ENCODE peak calls at places on chromosome 1, in ten cellular contexts. P, Y, T, G, Z, M, O, I, W and X are unnamed samples.

GRCh38 chr1:228095161-228095560 is 8.0 kb downstream of the C1orf35 start:
- DNase-seq in P (no peak), Y (no peak), T (no peak), G (no peak), Z (no peak), M (no peak), O (peak), I (no peak), W (no peak), X (no peak)

GRCh38 chr1:185157599-185158469 is 867 bp downstream of the SWT1 start:
- DNase-seq in P (no peak), Y (no peak), T (no peak), G (peak), Z (peak), M (peak), O (no peak), I (no peak), W (no peak), X (no peak)

GRCh38 chr1:99648107-99648506 is 2.2 kb downstream of the PALMD start:
- DNase-seq in P (no peak), Y (no peak), T (no peak), G (no peak), Z (no peak), M (peak), O (no peak), I (peak), W (no peak), X (peak)

GRCh38 chr1:222224576-222224975 is 323.3 kb downstream of the HHIPL2 start:
- DNase-seq in P (no peak), Y (no peak), T (no peak), G (no peak), Z (no peak), M (no peak), O (no peak), I (no peak), W (no peak), X (no peak)

GRCh38 chr1:228555074-228555989 is 68.2 kb downstream of the RNF187 start:
- DNase-seq in P (peak), Y (peak), T (no peak), G (no peak), Z (peak), M (no peak), O (no peak), I (peak), W (no peak), X (no peak)

GRCh38 chr1:231508497-231508896 is 20.0 kb upstream of the TSNAX start:
- DNase-seq in P (no peak), Y (no peak), T (no peak), G (no peak), Z (no peak), M (no peak), O (no peak), I (no peak), W (no peak), X (no peak)

GRCh38 chr1:185786524-185786923 is 52.3 kb downstream of the HMCN1 start:
- DNase-seq in P (no peak), Y (no peak), T (no peak), G (peak), Z (no peak), M (no peak), O (no peak), I (no peak), W (no peak), X (no peak)

GRCh38 chr1:211731456-211732275 is 56.2 kb upstream of the NEK2 start:
- DNase-seq in P (no peak), Y (no peak), T (no peak), G (no peak), Z (no peak), M (no peak), O (no peak), I (no peak), W (no peak), X (no peak)

GRCh38 chr1:19079541-19079940 is 123.1 kb upstream of the IFFO2 start:
- DNase-seq in P (no peak), Y (no peak), T (no peak), G (no peak), Z (no peak), M (no peak), O (no peak), I (no peak), W (no peak), X (no peak)

GRCh38 chr1:160403244-160403643 is 2.9 kb downstream of the VANGL2 start:
- DNase-seq in P (no peak), Y (no peak), T (no peak), G (no peak), Z (no peak), M (no peak), O (no peak), I (no peak), W (no peak), X (no peak)

GRCh38 chr1:3684031-3684430 is 31.7 kb downstream of the TP73 start:
- DNase-seq in P (no peak), Y (no peak), T (no peak), G (no peak), Z (peak), M (no peak), O (no peak), I (no peak), W (no peak), X (no peak)

GRCh38 chr1:156490401-156491032 is 10.1 kb downstream of the MEF2D start:
- DNase-seq in P (no peak), Y (peak), T (no peak), G (no peak), Z (no peak), M (peak), O (no peak), I (no peak), W (peak), X (no peak)

GRCh38 chr1:59350521-59350920 is 53.6 kb downstream of the FGGY start:
- DNase-seq in P (no peak), Y (no peak), T (no peak), G (no peak), Z (no peak), M (no peak), O (no peak), I (no peak), W (no peak), X (no peak)

GRCh38 chr1:196344462-196344861 is 263.8 kb downstream of the KCNT2 start:
- DNase-seq in P (no peak), Y (no peak), T (no peak), G (no peak), Z (no peak), M (no peak), O (no peak), I (no peak), W (no peak), X (no peak)

GRCh38 chr1:113147826-113148225 is 74.8 kb downstream of the LRIG2 start:
- DNase-seq in P (no peak), Y (no peak), T (no peak), G (no peak), Z (no peak), M (no peak), O (no peak), I (no peak), W (no peak), X (no peak)

GRCh38 chr1:15411593-15412487 is 2.2 kb downstream of the EFHD2 start:
- DNase-seq in P (no peak), Y (peak), T (peak), G (no peak), Z (peak), M (peak), O (no peak), I (no peak), W (no peak), X (peak)

GRCh38 chr1:52403566-52404115 is 582 bp downstream of the ORC1 start:
- DNase-seq in P (peak), Y (peak), T (peak), G (peak), Z (no peak), M (peak), O (no peak), I (peak), W (no peak), X (no peak)

GRCh38 chr1:22509815-22510214 is 53.5 kb upstream of the EPHA8 start:
- DNase-seq in P (no peak), Y (no peak), T (no peak), G (peak), Z (no peak), M (no peak), O (no peak), I (no peak), W (no peak), X (no peak)

GRCh38 chr1:37561794-37562132 is 5.0 kb downstream of the DNALI1 start:
- DNase-seq in P (peak), Y (peak), T (no peak), G (no peak), Z (no peak), M (no peak), O (no peak), I (peak), W (peak), X (no peak)

GRCh38 chr1:6029351-6029750 is 16.3 kb upstream of the KCNAB2 start:
- DNase-seq in P (no peak), Y (no peak), T (no peak), G (no peak), Z (no peak), M (no peak), O (no peak), I (no peak), W (no peak), X (no peak)

GRCh38 chr1:159030865-159031472 is 21.3 kb downstream of the IFI16 start:
- DNase-seq in P (no peak), Y (no peak), T (no peak), G (no peak), Z (no peak), M (no peak), O (no peak), I (no peak), W (no peak), X (no peak)

GRCh38 chr1:154497026-154497806 is 4.8 kb upstream of the TDRD10 start:
- DNase-seq in P (no peak), Y (peak), T (no peak), G (no peak), Z (no peak), M (peak), O (no peak), I (no peak), W (no peak), X (no peak)

GRCh38 chr1:30809514-30810263 is 52.1 kb upstream of the LAPTM5 start:
- DNase-seq in P (no peak), Y (no peak), T (no peak), G (peak), Z (no peak), M (peak), O (no peak), I (no peak), W (no peak), X (no peak)

GRCh38 chr1:99685516-99686180 is 39.7 kb downstream of the PALMD start:
- DNase-seq in P (peak), Y (peak), T (no peak), G (peak), Z (peak), M (peak), O (peak), I (peak), W (peak), X (peak)

GRCh38 chr1:81590171-81590570 is 210.6 kb upstream of the ADGRL2 start:
- DNase-seq in P (no peak), Y (no peak), T (no peak), G (no peak), Z (no peak), M (no peak), O (no peak), I (no peak), W (no peak), X (no peak)

GRCh38 chr1:63189677-63190076 is 132.7 kb upstream of the FOXD3 start:
- DNase-seq in P (no peak), Y (no peak), T (no peak), G (no peak), Z (no peak), M (no peak), O (no peak), I (peak), W (no peak), X (no peak)

GRCh38 chr1:60488857-60489256 is 415.3 kb upstream of the C1orf87 start:
- DNase-seq in P (no peak), Y (no peak), T (no peak), G (no peak), Z (no peak), M (peak), O (no peak), I (no peak), W (no peak), X (no peak)

GRCh38 chr1:154241703-154242352 is 21.1 kb downstream of the UBAP2L start:
- DNase-seq in P (no peak), Y (no peak), T (no peak), G (no peak), Z (no peak), M (no peak), O (no peak), I (no peak), W (no peak), X (no peak)

GRCh38 chr1:194196562-194196961 is 1010.1 kb upstream of the B3GALT2 start:
- DNase-seq in P (no peak), Y (no peak), T (no peak), G (no peak), Z (no peak), M (no peak), O (no peak), I (no peak), W (no peak), X (no peak)

GRCh38 chr1:28855469-28855944 is 43.5 kb downstream of the OPRD1 start:
- DNase-seq in P (no peak), Y (no peak), T (no peak), G (no peak), Z (no peak), M (no peak), O (no peak), I (no peak), W (no peak), X (no peak)

GRCh38 chr1:66283583-66284041 is 250.3 kb upstream of the SGIP1 start:
- DNase-seq in P (no peak), Y (no peak), T (no peak), G (peak), Z (no peak), M (no peak), O (no peak), I (no peak), W (no peak), X (no peak)

GRCh38 chr1:50425376-50426107 is 2.3 kb upstream of the DMRTA2 start:
- DNase-seq in P (no peak), Y (no peak), T (no peak), G (no peak), Z (no peak), M (no peak), O (no peak), I (no peak), W (no peak), X (no peak)

GRCh38 chr1:29438991-29439390 is 202.7 kb downstream of the PTPRU start:
- DNase-seq in P (no peak), Y (no peak), T (no peak), G (no peak), Z (no peak), M (no peak), O (no peak), I (no peak), W (no peak), X (no peak)

GRCh38 chr1:155085504-155086181 is 7.0 kb downstream of the EFNA3 start:
- DNase-seq in P (peak), Y (peak), T (peak), G (no peak), Z (peak), M (peak), O (peak), I (no peak), W (peak), X (peak)

GRCh38 chr1:200038987-200039848 is 11.7 kb downstream of the NR5A2 start:
- DNase-seq in P (peak), Y (peak), T (peak), G (no peak), Z (peak), M (no peak), O (no peak), I (no peak), W (no peak), X (no peak)

GRCh38 chr1:33633019-33633801 is 160.8 kb downstream of the ZSCAN20 start:
- DNase-seq in P (peak), Y (peak), T (peak), G (peak), Z (peak), M (peak), O (peak), I (peak), W (peak), X (peak)

GRCh38 chr1:25703671-25704637 is 87.4 kb downstream of the MAN1C1 start:
- DNase-seq in P (no peak), Y (peak), T (no peak), G (no peak), Z (no peak), M (no peak), O (peak), I (peak), W (no peak), X (no peak)

DNA sequence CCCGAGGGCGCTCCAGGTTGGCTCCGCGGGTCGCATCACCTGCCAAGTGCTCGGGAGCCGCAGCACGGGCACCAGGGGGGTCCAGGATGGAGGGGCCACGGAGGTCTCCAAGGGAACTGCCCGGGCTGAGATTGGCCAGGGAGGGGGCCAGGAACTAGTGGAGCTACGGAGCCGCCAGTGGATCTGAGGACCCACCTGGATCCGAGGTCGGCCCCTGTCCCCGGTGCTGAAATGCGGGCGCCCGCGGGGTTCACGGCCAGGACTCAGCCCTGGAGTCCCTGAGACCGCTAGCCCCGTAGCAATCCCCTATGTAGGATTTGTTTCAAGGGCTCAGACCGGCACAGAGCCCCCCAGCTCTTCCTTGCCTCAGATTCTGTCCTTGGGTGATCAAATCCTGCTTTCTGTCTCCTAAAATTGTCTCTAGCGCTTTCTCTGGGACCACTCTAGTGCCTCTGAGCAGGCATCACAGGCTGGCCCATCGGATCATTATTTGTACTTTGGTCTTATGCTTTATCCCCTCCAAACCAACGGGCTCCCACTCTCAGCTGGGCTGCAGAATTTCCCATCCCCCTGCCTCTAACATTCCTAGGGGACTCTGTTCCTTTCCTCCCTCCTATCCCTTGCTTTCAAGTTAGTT is 27.3 kb downstream of the KIAA2013 start:
- DNase-seq in P (no peak), Y (no peak), T (no peak), G (no peak), Z (no peak), M (no peak), O (no peak), I (no peak), W (no peak), X (no peak)
- H3K4me3 ChIP-seq in P (no peak), Y (no peak), T (no peak), G (no peak), Z (no peak), M (no peak), O (no peak), I (no peak), W (no peak), X (no peak)

DNA sequence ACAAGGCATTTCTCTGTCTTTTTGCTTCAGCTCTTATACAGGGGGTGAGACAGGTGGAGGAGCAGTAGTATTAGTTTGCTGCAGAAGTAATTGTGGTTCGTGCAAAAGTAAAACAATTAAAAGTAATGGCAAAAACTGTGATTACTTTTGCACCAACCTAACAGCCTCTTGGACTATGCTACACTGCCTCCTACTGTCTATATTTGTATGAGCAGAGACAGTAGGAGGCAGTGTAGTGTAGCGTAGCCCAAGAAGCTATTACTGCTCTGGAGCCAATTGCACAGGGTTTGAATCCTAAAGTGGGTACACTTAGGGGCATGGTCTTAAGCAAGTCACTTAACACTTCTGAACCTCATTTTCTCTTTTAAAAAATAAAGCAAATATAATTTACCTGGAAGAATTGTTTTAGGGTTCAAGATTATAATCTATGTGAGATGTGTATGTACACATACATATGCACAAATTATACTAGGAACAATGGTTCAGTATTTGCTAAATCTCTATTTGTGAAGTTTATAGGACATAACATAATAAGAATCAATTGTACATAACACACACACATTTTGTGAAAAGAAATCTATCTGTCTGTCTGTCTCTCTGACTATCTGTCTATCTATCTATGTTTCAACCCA is 103.8 kb downstream of the BRINP3 start:
- DNase-seq in P (no peak), Y (peak), T (no peak), G (peak), Z (no peak), M (no peak), O (no peak), I (no peak), W (no peak), X (no peak)
- TF ChIP-seq CTCF in P (no peak), Y (peak), T (peak), G (peak), Z (peak), M (peak), O (peak), I (peak), W (no peak), X (no peak)

GRCh38 chr1:114509596-114510234 is 1.3 kb downstream of the TRIM33 start:
- DNase-seq in P (no peak), Y (peak), T (peak), G (peak), Z (no peak), M (no peak), O (no peak), I (no peak), W (no peak), X (no peak)
- H3K4me3 ChIP-seq in P (peak), Y (peak), T (peak), G (peak), Z (peak), M (peak), O (peak), I (peak), W (peak), X (peak)

GRCh38 chr1:203346755-203347102 is 4.2 kb downstream of the FMOD start:
- DNase-seq in P (no peak), Y (no peak), T (no peak), G (no peak), Z (no peak), M (no peak), O (no peak), I (no peak), W (no peak), X (no peak)

GRCh38 chr1:203349757-203350522 is 982 bp downstream of the FMOD start:
- DNase-seq in P (no peak), Y (no peak), T (no peak), G (no peak), Z (no peak), M (no peak), O (no peak), I (no peak), W (no peak), X (no peak)

GRCh38 chr1:203343956-203344355 is 7.0 kb downstream of the FMOD start:
- DNase-seq in P (no peak), Y (no peak), T (no peak), G (no peak), Z (no peak), M (no peak), O (no peak), I (no peak), W (no peak), X (no peak)

GRCh38 chr1:203349166-203349565 is 1.8 kb downstream of the FMOD start:
- DNase-seq in P (no peak), Y (no peak), T (no peak), G (no peak), Z (no peak), M (no peak), O (no peak), I (no peak), W (no peak), X (no peak)

DNA sequence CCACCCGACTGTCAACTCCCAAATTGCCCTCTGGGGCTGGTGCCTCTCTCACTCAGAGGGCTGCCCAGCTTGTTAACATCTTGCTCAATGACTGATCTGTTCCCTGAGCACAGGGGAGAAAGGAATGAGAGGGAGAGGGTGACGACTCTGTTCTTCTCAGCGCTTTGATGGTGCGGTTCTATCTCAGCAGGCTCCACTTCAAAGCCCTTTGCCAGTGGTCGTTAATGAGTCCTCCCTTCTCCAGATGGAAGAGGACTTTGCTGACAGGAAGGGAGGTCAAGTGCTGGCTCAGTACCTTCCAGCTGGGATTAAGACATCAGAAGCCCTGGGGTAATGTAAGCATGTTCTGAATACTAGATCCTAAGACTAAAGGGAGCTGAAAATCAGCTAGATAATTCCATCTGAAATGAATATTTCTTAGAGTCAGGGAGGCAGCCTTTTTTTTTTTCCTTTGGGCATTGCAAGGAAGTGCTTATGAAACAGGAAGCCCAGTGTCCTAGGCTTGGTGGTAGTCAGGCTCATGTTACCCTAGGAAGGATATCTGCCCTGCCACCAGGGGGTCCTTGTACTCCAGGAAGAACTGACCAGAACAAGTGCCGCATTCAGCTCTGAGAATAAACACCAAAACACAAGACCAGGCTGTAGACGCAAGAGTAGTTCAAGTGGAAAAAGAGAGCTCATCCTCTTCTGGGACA is 4.7 kb downstream of the FMOD start:
- DNase-seq in P (no peak), Y (peak), T (no peak), G (peak), Z (no peak), M (no peak), O (no peak), I (no peak), W (peak), X (no peak)
- TF ChIP-seq CTCF in P (no peak), Y (peak), T (peak), G (peak), Z (no peak), M (no peak), O (no peak), I (no peak), W (no peak), X (no peak)